ENCODE peak calls at places on chromosomes 1 and 21, in seven cellular contexts. E is choroid plexus epithelial cell, V is skeletal muscle cell, P is fibroblast of lung, A is coronary artery, X is AG09309, B is fibroblast of the aortic adventitia. Q is an unnamed sample.

GRCh38 chr1:161511018-161511755 is 5.9 kb downstream of the FCGR2A start:
- DNase-seq in B (no peak), E (peak; percentile 26), V (no peak), P (no peak), A (no peak), X (no peak), Q (no peak)

GRCh38 chr1:188669715-188670114 is 1807.9 kb downstream of the BRINP3 start:
- DNase-seq in A (no peak), V (peak; percentile 27), X (no peak), E (no peak), B (peak; percentile 32), P (peak; percentile 38), Q (no peak)

GRCh38 chr1:23673086-23673813 is 18.4 kb upstream of the RPL11 start:
- DNase-seq in X (no peak), B (peak; percentile 60), E (peak; percentile 54), P (peak; percentile 62), A (no peak), V (peak; percentile 19), Q (peak; percentile 66)

GRCh38 chr1:183023146-183023600 is at the start of gene LAMC1:
- DNase-seq in P (peak; percentile 84), X (no peak), A (peak; percentile 83), V (peak; percentile 62), B (peak; percentile 80), E (peak; percentile 84), Q (no peak)

GRCh38 chr1:13646533-13646932 is 53.5 kb upstream of the PRDM2 start:
- DNase-seq in X (no peak), V (no peak), P (no peak), B (no peak), E (no peak), A (no peak), Q (no peak)

GRCh38 chr1:184366992-184367391 is 19.8 kb upstream of the C1orf21 start:
- DNase-seq in E (peak; percentile 47), P (peak; percentile 13), B (no peak), V (peak; percentile 80), A (no peak), X (no peak), Q (no peak)

GRCh38 chr21:29818520-29818919 is 121.3 kb downstream of the GRIK1 start:
- DNase-seq in B (no peak), P (no peak), V (no peak), X (no peak), A (no peak), E (no peak), Q (no peak)

GRCh38 chr21:43797925-43798715 is 8.7 kb downstream of the RRP1 start:
- DNase-seq in V (no peak), B (no peak), P (no peak), E (no peak), A (no peak), X (no peak), Q (no peak)

GRCh38 chr1:162166934-162167615 is 97.6 kb downstream of the NOS1AP start:
- DNase-seq in P (no peak), V (no peak), A (no peak), E (no peak), B (no peak), X (no peak), Q (no peak)

GRCh38 chr21:16426936-16427335 is 697.2 kb downstream of the USP25 start:
- DNase-seq in V (no peak), P (no peak), A (no peak), E (no peak), B (peak; percentile 43), X (no peak), Q (no peak)

GRCh38 chr1:234111458-234112142 is 207.1 kb downstream of the SLC35F3 start:
- DNase-seq in A (no peak), P (peak; percentile 2), X (no peak), B (no peak), V (no peak), E (peak; percentile 10), Q (no peak)

GRCh38 chr1:203470240-203470639 is 5.4 kb upstream of the PRELP start:
- DNase-seq in P (no peak), A (no peak), V (no peak), B (no peak), X (no peak), E (no peak), Q (no peak)

GRCh38 chr1:115654663-115655306 is 13.0 kb downstream of the VANGL1 start:
- DNase-seq in B (peak; percentile 57), E (no peak), X (no peak), V (no peak), P (peak; percentile 58), A (peak; percentile 52), Q (no peak)

GRCh38 chr1:217313096-217313495 is 317.8 kb downstream of the GPATCH2 start:
- DNase-seq in V (no peak), A (no peak), E (no peak), X (no peak), B (no peak), P (no peak), Q (no peak)

GRCh38 chr1:203084588-203085527 is 954 bp downstream of the MYOG start:
- DNase-seq in A (peak; percentile 46), X (no peak), B (no peak), V (no peak), E (no peak), P (no peak), Q (no peak)

GRCh38 chr1:156500578-156500846 is at the start of gene MEF2D:
- DNase-seq in P (no peak), E (no peak), X (no peak), B (no peak), V (no peak), A (no peak), Q (no peak)

GRCh38 chr1:66220477-66220876 is 313.5 kb upstream of the SGIP1 start:
- DNase-seq in A (no peak), P (no peak), V (no peak), X (no peak), B (no peak), E (no peak), Q (no peak)

DNA sequence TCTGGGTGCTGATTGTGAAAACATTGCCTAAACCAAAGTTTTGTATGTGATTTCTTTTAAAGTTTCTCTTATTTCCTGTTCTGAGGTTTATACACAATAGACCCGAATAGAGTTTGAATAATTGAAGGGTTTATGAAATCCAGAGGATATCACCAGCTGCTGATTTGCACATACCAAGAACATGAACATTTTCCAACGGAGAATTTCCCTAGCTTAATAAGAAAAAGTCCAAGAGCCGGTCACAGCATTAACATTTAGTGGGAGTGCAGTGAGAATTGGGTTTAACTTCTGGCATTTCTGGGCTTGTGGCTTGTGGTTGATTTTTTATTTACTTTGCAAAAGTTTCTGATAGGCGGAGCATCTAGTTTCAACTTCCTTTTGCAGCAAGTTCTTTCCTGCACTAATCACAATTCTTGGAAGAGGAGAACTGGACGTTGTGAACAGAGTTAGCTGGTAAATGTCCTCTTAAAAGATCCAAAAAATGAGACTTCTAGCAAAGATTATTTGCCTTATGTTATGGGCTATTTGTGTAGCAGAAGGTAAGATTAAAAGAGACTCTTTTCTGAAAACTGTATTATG is at the start of gene CFH:
- DNase-seq in A (no peak), E (peak; percentile 96), P (peak; percentile 95), V (peak; percentile 65), B (peak; percentile 94), X (peak; percentile 63), Q (no peak)
- H3K4me3 ChIP-seq in A (peak within 1 kb of the TSS; percentile 60), E (peak within 1 kb of the TSS; percentile 60), P (peak within 1 kb of the TSS; percentile 59), V (peak within 1 kb of the TSS; percentile 30), B (peak within 1 kb of the TSS; percentile 61), X (peak within 1 kb of the TSS; percentile 14), Q (peak within 1 kb of the TSS; percentile 28)

GRCh38 chr21:25459993-25460392 is 147.3 kb downstream of the MRPL39 start:
- DNase-seq in E (no peak), P (no peak), X (no peak), V (no peak), A (no peak), B (no peak), Q (no peak)

GRCh38 chr21:25459365-25459764 is 147.9 kb downstream of the MRPL39 start:
- DNase-seq in E (no peak), V (no peak), B (no peak), X (no peak), A (no peak), P (no peak), Q (no peak)

GRCh38 chr21:25464275-25464674 is 143.0 kb downstream of the MRPL39 start:
- DNase-seq in V (no peak), E (peak; percentile 60), P (no peak), X (no peak), B (no peak), A (no peak), Q (no peak)

GRCh38 chr21:25462517-25462971 is 144.7 kb downstream of the MRPL39 start:
- DNase-seq in A (no peak), E (no peak), X (no peak), V (no peak), P (no peak), B (no peak), Q (no peak)

GRCh38 chr21:25461730-25462129 is 145.6 kb downstream of the MRPL39 start:
- DNase-seq in X (no peak), V (no peak), P (no peak), E (peak; percentile 50), A (no peak), B (peak; percentile 40), Q (no peak)
- H3K4me3 ChIP-seq in X (no peak overlapping the region), V (no peak overlapping the region), P (no peak overlapping the region), E (no peak overlapping the region), A (no peak overlapping the region), B (no peak overlapping the region), Q (no peak overlapping the region)

GRCh38 chr1:93681549-93682412 is at the start of gene BCAR3:
- DNase-seq in A (peak; percentile 83), B (peak; percentile 73), P (peak; percentile 73), V (no peak), E (peak; percentile 75), X (no peak), Q (no peak)

GRCh38 chr1:93681095-93681548 is 515 bp downstream of the BCAR3 start:
- DNase-seq in X (no peak), V (no peak), E (no peak), B (no peak), P (peak; percentile 26), A (no peak), Q (no peak)

GRCh38 chr1:93678966-93679480 is 2.6 kb downstream of the BCAR3 start:
- DNase-seq in X (no peak), A (no peak), E (no peak), P (no peak), B (no peak), V (no peak), Q (no peak)

GRCh38 chr1:93679546-93679945 is 2.1 kb downstream of the BCAR3 start:
- DNase-seq in B (peak; percentile 53), E (peak; percentile 54), V (no peak), X (no peak), A (no peak), P (peak; percentile 41), Q (no peak)

GRCh38 chr1:93680121-93681094 is 1.2 kb downstream of the BCAR3 start:
- DNase-seq in E (peak; percentile 94), X (peak; percentile 68), B (peak; percentile 91), P (peak; percentile 88), V (peak; percentile 76), A (peak; percentile 88), Q (no peak)
- H3K4me3 ChIP-seq in E (peak overlapping the region; percentile 72), X (peak overlapping the region; percentile 82), B (peak overlapping the region; percentile 74), P (peak overlapping the region; percentile 78), V (peak overlapping the region; percentile 83), A (peak overlapping the region; percentile 81), Q (peak overlapping the region; percentile 69)

DNA sequence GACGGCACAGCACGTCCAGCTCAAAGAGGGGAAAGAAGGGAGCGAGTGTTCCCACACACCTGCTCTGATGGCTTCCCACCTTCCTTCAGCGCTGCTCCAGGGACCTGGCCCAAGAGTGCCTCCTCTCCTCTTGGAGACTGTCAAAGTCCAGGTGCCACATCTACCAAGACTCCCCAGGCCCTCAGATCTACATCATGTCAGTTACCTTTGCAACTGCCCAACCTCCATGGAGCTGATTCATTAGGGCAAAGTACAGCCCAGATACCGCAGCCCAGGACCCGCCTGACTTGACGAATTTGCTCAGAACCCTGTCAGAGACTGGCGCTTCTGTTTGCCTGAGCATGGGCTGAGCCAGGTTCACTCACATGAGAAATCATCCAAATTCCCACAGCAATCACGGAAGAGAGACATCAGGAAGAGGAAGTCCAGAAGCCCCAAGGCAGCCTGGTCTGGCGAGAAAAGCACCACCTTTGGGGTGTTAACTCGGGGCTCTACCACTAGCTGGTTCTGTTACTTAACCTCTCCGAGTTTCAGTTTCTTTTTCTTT is at the start of gene SEC16B:
- DNase-seq in X (no peak), A (no peak), V (no peak), E (no peak), P (no peak), B (no peak), Q (peak; percentile 67)
- H3K4me3 ChIP-seq in X (no peak within 1 kb of the TSS), A (no peak within 1 kb of the TSS), V (no peak within 1 kb of the TSS), E (no peak within 1 kb of the TSS), P (no peak within 1 kb of the TSS), B (no peak within 1 kb of the TSS), Q (peak within 1 kb of the TSS; percentile 33)

Q was measured in epithelial cell of proximal tubule.